ENCODE peak calls at places on chromosome 12, in ten cellular contexts. M is upper lobe of right lung, T is HL-60, U is osteoblast, J is right lobe of liver, F is A549, D is lower lobe of right lung, S is tibial artery, H is ovary, Q is vagina. W is an unnamed sample.

GRCh38 chr12:12333407-12333831 is 16.6 kb downstream of the MANSC1 start:
- DNase-seq in M (no peak), T (no peak), U (peak), J (no peak), F (no peak), D (no peak), S (no peak), H (no peak), Q (no peak), W (no peak)

GRCh38 chr12:96397756-96398421 is 2.4 kb downstream of the CDK17 start:
- DNase-seq in M (no peak), T (no peak), U (peak), J (no peak), F (no peak), D (no peak), S (no peak), H (no peak), Q (no peak), W (no peak)

GRCh38 chr12:88782357-88782756 is 202.1 kb upstream of the KITLG start:
- DNase-seq in M (no peak), T (no peak), U (no peak), J (no peak), F (no peak), D (no peak), S (no peak), H (no peak), Q (no peak), W (no peak)

GRCh38 chr12:51383281-51383905 is 7.8 kb downstream of the GALNT6 start:
- DNase-seq in M (no peak), T (no peak), U (no peak), J (no peak), F (no peak), D (no peak), S (no peak), H (no peak), Q (no peak), W (no peak)

GRCh38 chr12:121663610-121663929 is 5.9 kb downstream of the MORN3 start:
- DNase-seq in M (no peak), T (no peak), U (no peak), J (no peak), F (no peak), D (no peak), S (no peak), H (no peak), Q (no peak), W (no peak)

GRCh38 chr12:119322324-119322723 is 12.2 kb upstream of the CCDC60 start:
- DNase-seq in M (no peak), T (no peak), U (no peak), J (no peak), F (no peak), D (no peak), S (no peak), H (no peak), Q (no peak), W (no peak)

GRCh38 chr12:39533951-39534350 is 85.7 kb downstream of the ABCD2 start:
- DNase-seq in M (no peak), T (no peak), U (no peak), J (no peak), F (no peak), D (no peak), S (no peak), H (no peak), Q (no peak), W (no peak)

GRCh38 chr12:2539938-2540337 is 254.8 kb upstream of the FKBP4 start:
- DNase-seq in M (peak), T (no peak), U (no peak), J (no peak), F (no peak), D (no peak), S (no peak), H (no peak), Q (no peak), W (no peak)

GRCh38 chr12:71746983-71747611 is 7.6 kb upstream of the RAB21 start:
- DNase-seq in M (no peak), T (peak), U (no peak), J (no peak), F (peak), D (no peak), S (no peak), H (peak), Q (no peak), W (peak)

GRCh38 chr12:92596388-92596787 is 106.4 kb upstream of the PLEKHG7 start:
- DNase-seq in M (no peak), T (no peak), U (peak), J (no peak), F (peak), D (no peak), S (no peak), H (no peak), Q (no peak), W (no peak)

GRCh38 chr12:71440393-71441349 is 1.1 kb downstream of the LGR5 start:
- DNase-seq in M (peak), T (peak), U (peak), J (peak), F (peak), D (no peak), S (no peak), H (no peak), Q (no peak), W (no peak)

GRCh38 chr12:114848661-114849060 is 164.7 kb upstream of the TBX3 start:
- DNase-seq in M (no peak), T (no peak), U (peak), J (no peak), F (peak), D (no peak), S (no peak), H (peak), Q (no peak), W (no peak)

GRCh38 chr12:57726151-57726883 is 12.2 kb downstream of the AGAP2 start:
- DNase-seq in M (peak), T (no peak), U (peak), J (peak), F (peak), D (peak), S (peak), H (peak), Q (peak), W (no peak)

GRCh38 chr12:16165506-16165905 is 112.0 kb downstream of the SLC15A5 start:
- DNase-seq in M (no peak), T (peak), U (no peak), J (no peak), F (peak), D (no peak), S (peak), H (no peak), Q (no peak), W (no peak)

GRCh38 chr12:48943221-48943620 is 14.1 kb downstream of the ARF3 start:
- DNase-seq in M (no peak), T (no peak), U (no peak), J (no peak), F (no peak), D (no peak), S (no peak), H (no peak), Q (no peak), W (no peak)

GRCh38 chr12:527729-528128 is 68.0 kb downstream of the B4GALNT3 start:
- DNase-seq in M (no peak), T (no peak), U (peak), J (no peak), F (no peak), D (no peak), S (no peak), H (no peak), Q (no peak), W (no peak)

GRCh38 chr12:530871-531270 is 71.1 kb downstream of the B4GALNT3 start:
- DNase-seq in M (no peak), T (no peak), U (no peak), J (no peak), F (no peak), D (no peak), S (no peak), H (no peak), Q (no peak), W (no peak)

GRCh38 chr12:531951-532585 is 72.3 kb downstream of the B4GALNT3 start:
- DNase-seq in M (no peak), T (no peak), U (peak), J (no peak), F (no peak), D (no peak), S (no peak), H (no peak), Q (no peak), W (no peak)

GRCh38 chr12:532908-533565 is 73.3 kb downstream of the B4GALNT3 start:
- DNase-seq in M (no peak), T (no peak), U (peak), J (no peak), F (no peak), D (no peak), S (no peak), H (no peak), Q (no peak), W (no peak)

DNA sequence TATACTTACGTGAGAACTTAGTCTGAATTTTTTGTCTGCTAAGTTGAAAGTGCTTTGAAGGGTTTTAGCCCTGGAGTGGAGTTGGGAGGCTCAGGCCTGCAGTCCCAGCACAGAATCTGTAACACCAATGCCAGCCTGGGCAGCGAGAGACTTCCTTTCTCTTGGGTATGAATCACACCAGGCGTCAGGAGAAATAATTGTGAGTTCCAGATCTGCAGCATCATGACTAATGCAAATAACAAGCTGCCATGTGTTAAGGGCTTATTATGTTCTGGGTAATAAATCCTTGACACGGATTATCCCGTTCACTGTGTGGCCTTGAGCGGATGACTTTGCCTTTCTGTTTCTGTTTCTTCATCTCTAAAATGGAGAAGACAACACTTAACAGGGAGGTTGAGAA is 70.6 kb downstream of the B4GALNT3 start:
- DNase-seq in M (no peak), T (no peak), U (peak), J (no peak), F (no peak), D (no peak), S (no peak), H (no peak), Q (no peak), W (no peak)
- H3K27ac ChIP-seq in M (no peak), T (no peak), U (no peak), J (no peak), F (no peak), D (no peak), S (no peak), H (no peak), Q (no peak), W (no peak)

GRCh38 chr12:69024907-69025306 is 91.9 kb upstream of the CPM start:
- DNase-seq in M (no peak), T (no peak), U (no peak), J (no peak), F (no peak), D (no peak), S (no peak), H (no peak), Q (no peak), W (no peak)
- TF ChIP-seq CTCF in M (no peak), T (no peak), U (no peak), J (no peak), F (no peak), D (no peak), S (no peak), H (no peak), Q (no peak), W (no peak)

GRCh38 chr12:103798586-103798985 is 42.4 kb downstream of the NT5DC3 start:
- DNase-seq in M (no peak), T (no peak), U (no peak), J (no peak), F (no peak), D (no peak), S (no peak), H (no peak), Q (no peak), W (no peak)

GRCh38 chr12:103800252-103800771 is 40.7 kb downstream of the NT5DC3 start:
- DNase-seq in M (no peak), T (peak), U (no peak), J (peak), F (peak), D (peak), S (peak), H (peak), Q (peak), W (no peak)

GRCh38 chr12:103801709-103802585 is 39.1 kb downstream of the NT5DC3 start:
- DNase-seq in M (no peak), T (peak), U (no peak), J (no peak), F (peak), D (no peak), S (no peak), H (no peak), Q (peak), W (no peak)

GRCh38 chr12:103802586-103802886 is 38.5 kb downstream of the NT5DC3 start:
- DNase-seq in M (no peak), T (peak), U (no peak), J (no peak), F (no peak), D (no peak), S (no peak), H (no peak), Q (no peak), W (no peak)

DNA sequence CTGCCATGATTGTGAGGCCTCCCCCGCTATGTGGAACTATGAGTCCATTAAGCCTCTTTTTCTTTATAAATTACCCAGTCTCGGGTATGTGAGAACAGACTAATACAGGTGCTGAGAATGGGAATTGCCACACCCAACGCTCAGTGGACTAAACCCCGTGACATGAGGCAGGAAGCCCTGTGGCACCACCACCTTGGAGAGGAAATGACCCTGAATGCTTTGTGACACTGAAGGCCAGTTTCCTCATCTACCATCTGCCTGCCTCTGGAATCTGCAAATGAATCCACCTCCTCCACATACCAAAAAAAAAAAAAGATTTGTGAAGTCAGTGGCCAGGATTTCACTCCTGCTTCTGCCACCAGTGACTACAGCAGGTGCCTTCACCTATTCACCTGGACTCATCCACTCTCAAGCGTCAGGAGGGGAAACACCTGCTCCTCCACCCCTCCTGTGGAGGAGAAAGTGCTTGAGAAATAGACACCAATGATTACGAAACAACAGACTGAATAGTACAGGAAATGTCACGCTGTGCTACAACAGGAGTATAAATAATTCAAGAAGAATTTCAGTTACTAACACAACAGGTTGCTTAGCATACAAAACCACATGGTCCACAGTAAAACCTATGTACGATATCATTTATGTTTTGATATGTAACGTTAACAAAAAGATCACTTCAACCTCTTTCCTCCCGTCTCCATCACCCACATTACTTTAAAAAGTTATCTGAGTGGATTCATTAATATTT is 41.4 kb downstream of the NT5DC3 start:
- DNase-seq in M (no peak), T (peak), U (no peak), J (no peak), F (peak), D (no peak), S (no peak), H (no peak), Q (no peak), W (no peak)
- H3K27ac ChIP-seq in M (peak), T (peak), U (no peak), J (peak), F (peak), D (peak), S (peak), H (no peak), Q (no peak), W (no peak)

DNA sequence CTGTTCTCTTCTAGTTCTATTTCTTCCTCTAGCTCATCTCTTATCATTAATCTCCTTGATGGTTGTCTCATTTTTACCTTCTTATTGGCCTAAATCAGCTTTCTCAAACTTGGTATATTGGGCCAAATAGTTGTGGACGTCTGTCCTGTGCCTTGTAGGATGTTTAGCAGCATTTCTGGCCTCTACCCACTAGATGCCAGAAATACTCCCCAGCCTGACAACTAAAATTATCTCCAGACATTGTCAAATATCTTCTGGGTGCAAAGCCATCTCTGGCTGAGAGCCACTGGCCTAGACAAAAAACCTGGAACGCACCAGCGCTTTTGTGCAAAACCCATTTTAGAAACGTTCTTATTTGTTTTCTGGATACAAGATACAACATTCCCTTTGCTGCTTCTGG is 38.8 kb upstream of the LRRC10 start:
- DNase-seq in M (no peak), T (no peak), U (no peak), J (no peak), F (peak), D (no peak), S (no peak), H (no peak), Q (no peak), W (no peak)
- TF ChIP-seq CTCF in M (no peak), T (no peak), U (no peak), J (no peak), F (peak), D (no peak), S (no peak), H (no peak), Q (no peak), W (no peak)

DNA sequence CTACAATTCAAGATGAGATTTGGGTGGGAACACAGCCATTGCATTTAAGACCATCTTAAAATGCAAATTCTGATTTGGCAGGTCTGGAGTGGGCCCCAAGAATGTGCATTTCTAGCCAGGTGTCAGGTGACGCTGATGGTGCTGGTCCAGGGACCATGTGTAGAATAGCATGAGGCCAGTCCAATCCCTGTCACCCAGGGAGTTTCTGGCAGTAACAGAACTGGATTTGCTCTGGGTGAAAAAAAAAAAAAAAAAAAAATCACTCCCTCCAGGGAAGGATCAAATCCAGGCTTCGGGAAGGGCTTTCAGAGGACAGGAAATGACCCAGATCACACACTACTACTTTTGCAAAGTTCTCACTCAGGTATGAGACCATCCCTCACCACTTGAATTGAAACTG is 213.2 kb upstream of the NOS1 start:
- DNase-seq in M (no peak), T (no peak), U (no peak), J (no peak), F (no peak), D (no peak), S (no peak), H (no peak), Q (no peak), W (no peak)
- H3K27ac ChIP-seq in M (no peak), T (no peak), U (no peak), J (no peak), F (no peak), D (no peak), S (no peak), H (no peak), Q (no peak), W (no peak)

GRCh38 chr12:55499231-55499630 is 7.1 kb downstream of the OR6C68 start:
- DNase-seq in M (no peak), T (no peak), U (no peak), J (no peak), F (no peak), D (no peak), S (no peak), H (no peak), Q (no peak), W (no peak)

GRCh38 chr12:55495490-55495889 is 3.3 kb downstream of the OR6C68 start:
- DNase-seq in M (no peak), T (no peak), U (no peak), J (no peak), F (no peak), D (no peak), S (no peak), H (no peak), Q (no peak), W (no peak)

GRCh38 chr12:55499810-55500252 is 7.7 kb downstream of the OR6C68 start:
- DNase-seq in M (no peak), T (no peak), U (no peak), J (no peak), F (no peak), D (no peak), S (no peak), H (no peak), Q (no peak), W (no peak)
- TF ChIP-seq CTCF in M (no peak), T (no peak), U (no peak), J (no peak), F (no peak), D (no peak), S (no peak), H (no peak), Q (no peak), W (no peak)

GRCh38 chr12:110694330-110694891 is 5.5 kb upstream of the HVCN1 start:
- DNase-seq in M (peak), T (peak), U (peak), J (peak), F (no peak), D (peak), S (peak), H (no peak), Q (no peak), W (no peak)
- H3K27ac ChIP-seq in M (peak), T (peak), U (no peak), J (no peak), F (no peak), D (peak), S (no peak), H (no peak), Q (no peak), W (no peak)

GRCh38 chr12:130813436-130813835 is 25.6 kb downstream of the STX2 start:
- DNase-seq in M (no peak), T (no peak), U (no peak), J (no peak), F (no peak), D (no peak), S (no peak), H (no peak), Q (no peak), W (no peak)
- TF ChIP-seq CTCF in M (no peak), T (no peak), U (no peak), J (no peak), F (no peak), D (no peak), S (no peak), H (no peak), Q (no peak), W (no peak)

W was measured in CD8-positive, alpha-beta T cell.